ENCODE peak calls at places on chromosome 7, in eight cellular contexts. I is stimulated activated naive CD4-positive, alpha-beta T cell; X is dermis blood vessel endothelial cell; O is T-helper 2 cell; B is SHP77 treated with DMSO at 0.1 percent for 48 hours; F is hepatocyte; G is amniotic stem cell; W is DMS 273 treated with DMSO at 0.1 percent for 48 hours. J is an unnamed sample.
A peak's percentile ranks its signal among the peaks of the same experiment; 100 is the strongest.

GRCh38 chr7:8284606-8285005 is 22.6 kb upstream of the ICA1 start:
- DNase-seq in I (no peak), X (peak; percentile 33), O (no peak), B (no peak), F (peak; percentile 23), G (no peak), W (no peak), J (no peak)

GRCh38 chr7:44077681-44078091 is 4.6 kb downstream of the POLM start:
- DNase-seq in I (no peak), X (no peak), O (no peak), B (no peak), F (no peak), G (no peak), W (no peak), J (no peak)

GRCh38 chr7:138667535-138667934 is 33.6 kb downstream of the SVOPL start:
- DNase-seq in I (no peak), X (no peak), O (no peak), B (no peak), F (no peak), G (no peak), W (no peak), J (no peak)

GRCh38 chr7:134690016-134690415 is 43.4 kb downstream of the BPGM start:
- DNase-seq in I (no peak), X (peak; percentile 52), O (no peak), B (no peak), F (peak; percentile 72), G (peak; percentile 53), W (no peak), J (no peak)

GRCh38 chr7:32761451-32762320 is 129.9 kb downstream of the KBTBD2 start:
- DNase-seq in I (no peak), X (peak; percentile 26), O (no peak), B (no peak), F (no peak), G (no peak), W (no peak), J (no peak)

GRCh38 chr7:34807548-34808340 is 149.7 kb downstream of the NPSR1 start:
- DNase-seq in I (no peak), X (no peak), O (no peak), B (no peak), F (no peak), G (no peak), W (peak; percentile 72), J (no peak)

GRCh38 chr7:12094365-12094921 is 116.7 kb upstream of the TMEM106B start:
- DNase-seq in I (no peak), X (no peak), O (no peak), B (no peak), F (no peak), G (no peak), W (no peak), J (no peak)

GRCh38 chr7:117587931-117588330 is 108.1 kb downstream of the CFTR start:
- DNase-seq in I (no peak), X (no peak), O (no peak), B (no peak), F (no peak), G (no peak), W (no peak), J (no peak)

GRCh38 chr7:139765143-139765542 is 12.7 kb downstream of the HIPK2 start:
- DNase-seq in I (no peak), X (no peak), O (no peak), B (no peak), F (no peak), G (no peak), W (no peak), J (no peak)